ENCODE peak calls at places on chromosomes 4 and X, in five cellular contexts. O is breast epithelium, S is foreskin fibroblast, B is fibroblast of the aortic adventitia, F is transverse colon. T is an unnamed sample.

GRCh38 chr4:155339999-155340398 is 36.8 kb downstream of the MAP9 start:
- DNase-seq in O (no peak), S (no peak), B (no peak), F (no peak), T (no peak)

GRCh38 chr4:118338981-118339765 is 13.6 kb downstream of the PRSS12 start:
- DNase-seq in O (no peak), S (peak; percentile 71), B (peak; percentile 81), F (no peak), T (peak; percentile 43)

GRCh38 chr4:138050601-138051000 is 191.5 kb downstream of the SLC7A11 start:
- DNase-seq in O (no peak), S (no peak), B (no peak), F (no peak), T (peak; percentile 53)

GRCh38 chrX:117835034-117835433 is 281.6 kb downstream of the KLHL13 start:
- DNase-seq in O (no peak), S (no peak), B (no peak), F (no peak), T (no peak)

GRCh38 chr4:40731792-40732245 is 17.9 kb upstream of the NSUN7 start:
- DNase-seq in O (no peak), S (no peak), B (no peak), F (peak; percentile 45), T (no peak)

GRCh38 chrX:31440546-31440945 is 368.7 kb upstream of the FTHL17 start:
- DNase-seq in O (no peak), S (no peak), B (no peak), F (no peak), T (no peak)

GRCh38 chr4:138898282-138898681 is 117.3 kb upstream of the NOCT start:
- DNase-seq in O (no peak), S (peak; percentile 19), B (peak; percentile 67), F (no peak), T (peak; percentile 19)

GRCh38 chrX:37918168-37918567 is 70.8 kb upstream of the DYNLT3 start:
- DNase-seq in O (no peak), S (no peak), B (no peak), F (no peak), T (no peak)

GRCh38 chr4:118909173-118909956 is 20.7 kb downstream of the SYNPO2 start:
- DNase-seq in O (no peak), S (no peak), B (no peak), F (no peak), T (no peak)

GRCh38 chrX:120380699-120381098 is 18.8 kb downstream of the ATP1B4 start:
- DNase-seq in O (no peak), S (peak; percentile 33), B (no peak), F (no peak), T (no peak)

GRCh38 chr4:176654565-176655216 is 138.0 kb downstream of the VEGFC start:
- DNase-seq in O (no peak), S (peak; percentile 50), B (no peak), F (no peak), T (no peak)

GRCh38 chr4:52868138-52868537 is 6.0 kb downstream of the RASL11B start:
- DNase-seq in O (no peak), S (peak; percentile 21), B (no peak), F (no peak), T (no peak)

GRCh38 chrX:133475521-133475920 is 60.2 kb upstream of the GPC4 start:
- DNase-seq in O (no peak), S (no peak), B (no peak), F (no peak), T (no peak)
- TF ChIP-seq CTCF in O (no peak), S (no peak), B (no peak), F (no peak), T (no peak)

DNA sequence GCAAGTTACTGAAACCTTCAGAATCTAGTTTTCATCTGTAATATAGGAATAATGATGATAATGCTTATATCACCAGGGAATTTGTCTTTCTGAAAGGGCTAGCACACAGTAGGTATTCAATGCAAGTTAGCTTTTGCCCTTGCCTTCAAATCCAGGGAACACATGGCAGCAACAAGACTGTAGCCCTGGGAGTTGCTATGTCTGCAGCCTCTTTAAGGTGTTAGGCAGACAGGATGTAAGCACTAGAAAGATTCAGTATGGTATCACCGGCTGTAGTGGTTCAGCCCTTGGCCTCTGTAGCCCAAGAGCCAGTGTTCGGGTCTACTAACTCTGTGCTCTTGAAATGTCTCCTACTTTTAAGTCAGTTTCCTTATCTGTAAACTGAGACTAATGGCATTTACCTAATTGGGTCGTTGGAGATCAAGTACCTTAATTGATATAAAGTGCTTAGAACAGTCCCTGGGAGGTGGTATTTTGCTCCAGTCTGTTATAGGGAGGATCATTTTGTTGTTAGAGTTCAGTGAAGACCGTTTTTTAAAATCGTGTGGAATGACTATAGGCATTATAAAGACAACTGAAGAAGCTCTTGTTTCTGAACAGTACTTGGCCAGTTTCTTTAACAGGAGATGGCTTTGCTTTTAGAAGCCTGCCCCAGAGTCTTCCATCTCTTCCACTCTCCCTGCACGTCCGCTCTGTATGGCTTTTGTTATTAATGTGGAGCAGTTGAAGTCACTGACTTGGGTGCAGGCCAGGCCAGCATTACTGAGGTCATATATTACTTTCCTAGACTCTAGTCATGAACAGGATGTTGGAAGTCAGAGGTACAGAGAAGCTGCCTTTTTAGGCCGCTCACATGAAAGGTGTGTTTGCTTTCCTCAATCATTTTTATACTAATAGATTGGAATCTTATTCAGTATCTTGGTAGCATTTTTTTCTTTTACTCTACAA is 44.8 kb downstream of the GAB1 start:
- DNase-seq in O (peak; percentile 82), S (peak; percentile 89), B (peak; percentile 86), F (peak; percentile 83), T (peak; percentile 94)
- H3K4me3 ChIP-seq in O (no peak overlapping the region), S (no peak overlapping the region), B (no peak overlapping the region), F (no peak overlapping the region), T (no peak overlapping the region)

DNA sequence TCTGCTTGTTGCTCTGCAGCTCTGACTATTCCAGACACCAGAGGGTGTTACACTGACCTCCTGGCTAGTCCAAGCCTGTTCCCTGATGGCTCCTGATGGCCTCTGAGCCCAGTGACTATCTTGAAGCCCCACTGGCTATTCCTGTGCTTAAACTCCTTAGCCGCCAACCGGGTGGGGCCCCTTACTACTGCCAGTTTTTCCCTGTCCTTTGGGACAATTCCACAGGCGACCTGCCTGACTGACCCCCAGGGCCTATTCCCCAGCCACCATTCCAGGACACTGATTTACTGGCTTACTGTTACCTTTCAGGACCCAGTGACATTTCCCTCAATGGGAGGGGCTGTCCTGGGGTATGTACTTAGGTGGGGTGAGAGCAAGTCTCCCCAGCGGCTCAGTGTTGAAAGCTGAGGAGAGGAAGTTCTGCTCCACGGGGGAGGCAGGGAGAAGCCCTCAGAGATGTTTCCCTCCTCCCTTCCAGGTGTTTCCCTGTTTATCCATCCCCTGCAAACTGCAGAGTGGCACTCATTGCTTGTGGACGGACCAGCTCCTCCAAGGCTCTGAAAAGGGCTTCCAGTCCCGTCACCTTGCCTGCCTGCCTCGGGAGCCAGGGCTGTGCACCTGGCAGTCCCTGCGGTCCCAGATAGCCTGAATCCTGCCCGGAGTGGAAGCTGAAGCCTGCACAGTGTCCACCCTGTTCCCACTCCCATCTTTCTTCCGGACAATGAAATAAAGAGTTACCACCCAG is 4.0 kb downstream of the TIMP1 start:
- DNase-seq in O (no peak), S (no peak), B (no peak), F (no peak), T (no peak)
- TF ChIP-seq CTCF in O (no peak), S (no peak), B (no peak), F (no peak), T (no peak)

GRCh38 chrX:74422029-74422352 is 698 bp downstream of the SLC16A2 start:
- DNase-seq in O (no peak), S (no peak), B (no peak), F (no peak), T (no peak)

GRCh38 chrX:74422576-74423288 is 1.4 kb downstream of the SLC16A2 start:
- DNase-seq in O (no peak), S (peak; percentile 85), B (peak; percentile 56), F (peak; percentile 35), T (peak; percentile 19)

GRCh38 chrX:74426071-74426470 is 4.8 kb downstream of the SLC16A2 start:
- DNase-seq in O (no peak), S (no peak), B (no peak), F (no peak), T (no peak)

GRCh38 chrX:74421181-74422028 is at the start of gene SLC16A2:
- DNase-seq in O (peak; percentile 65), S (peak; percentile 91), B (peak; percentile 73), F (peak; percentile 57), T (peak; percentile 38)

GRCh38 chrX:74423289-74423985 is 2.1 kb downstream of the SLC16A2 start:
- DNase-seq in O (no peak), S (no peak), B (no peak), F (no peak), T (no peak)
- H3K4me3 ChIP-seq in O (peak overlapping the region; percentile 63), S (peak overlapping the region; percentile 67), B (peak overlapping the region; percentile 72), F (no peak overlapping the region), T (no peak overlapping the region)

GRCh38 chrX:78886550-78886949 is 58.6 kb upstream of the P2RY10 start:
- DNase-seq in O (no peak), S (peak; percentile 30), B (peak; percentile 28), F (no peak), T (no peak)
- TF ChIP-seq CTCF in O (no peak), S (peak; percentile 16), B (peak; percentile 18), F (peak; percentile 43), T (peak; percentile 28)

DNA sequence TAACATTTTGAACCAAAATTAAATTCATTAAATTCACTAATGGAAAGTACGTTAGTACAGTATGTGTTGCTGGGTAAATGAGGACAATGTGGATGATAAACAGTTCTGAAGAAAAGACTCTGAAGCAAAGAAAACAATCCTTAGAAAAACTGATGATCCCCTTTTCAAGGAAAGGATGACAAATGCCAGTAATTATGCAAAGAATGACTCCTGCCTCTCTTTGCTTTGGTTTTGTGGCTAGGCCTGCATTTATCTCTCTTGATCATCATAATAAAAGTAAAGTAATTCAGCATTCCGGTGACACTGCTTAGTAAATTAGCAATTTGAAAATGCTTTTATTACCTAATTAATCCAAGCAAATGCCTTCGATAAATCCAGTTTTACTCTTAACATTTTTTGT is 652.2 kb upstream of the DIPK2B start:
- DNase-seq in O (no peak), S (peak; percentile 44), B (no peak), F (no peak), T (peak; percentile 7)
- H3K4me3 ChIP-seq in O (no peak overlapping the region), S (no peak overlapping the region), B (no peak overlapping the region), F (no peak overlapping the region), T (no peak overlapping the region)

GRCh38 chr4:128159967-128160366 is 98.9 kb downstream of the LARP1B start:
- DNase-seq in O (no peak), S (peak; percentile 61), B (no peak), F (no peak), T (peak; percentile 66)

GRCh38 chr4:128163177-128164117 is 102.3 kb downstream of the LARP1B start:
- DNase-seq in O (no peak), S (peak; percentile 56), B (peak; percentile 65), F (no peak), T (no peak)

GRCh38 chr4:128161138-128161537 is 100.0 kb downstream of the LARP1B start:
- DNase-seq in O (no peak), S (no peak), B (no peak), F (no peak), T (no peak)

GRCh38 chr4:128158894-128159293 is 97.8 kb downstream of the LARP1B start:
- DNase-seq in O (no peak), S (no peak), B (no peak), F (no peak), T (no peak)

GRCh38 chr4:128162434-128162833 is 101.3 kb downstream of the LARP1B start:
- DNase-seq in O (no peak), S (peak; percentile 16), B (peak; percentile 37), F (no peak), T (no peak)
- TF ChIP-seq CTCF in O (no peak), S (no peak), B (no peak), F (no peak), T (no peak)

GRCh38 chr4:1003271-1004070 is 8.0 kb upstream of the FGFRL1 start:
- DNase-seq in O (no peak), S (no peak), B (no peak), F (no peak), T (no peak)
- H3K4me3 ChIP-seq in O (peak overlapping the region; percentile 61), S (no peak overlapping the region), B (no peak overlapping the region), F (peak overlapping the region; percentile 1), T (no peak overlapping the region)

T was measured in brain microvascular endothelial cell.